ENCODE peak calls at places on chromosomes 4 and X, in eight cellular contexts. Y is WERI-Rb-1, K is left ventricle myocardium inferior, J is mammary epithelial cell, O is left lung, E is keratinocyte, T is suprapubic skin, Z is cardiac muscle cell. D is an unnamed sample.

GRCh38 chr4:170875868-170876267 is 786.1 kb upstream of the AADAT start:
- DNase-seq in Y (peak; percentile 23), O (no peak), K (no peak), E (no peak), T (no peak), J (no peak), Z (no peak), D (no peak)

GRCh38 chr4:94452476-94453300 is 946 bp downstream of the PDLIM5 start:
- DNase-seq in K (peak; percentile 88), E (no peak), O (peak; percentile 92), J (peak; percentile 83), T (peak; percentile 93), Y (peak; percentile 73), Z (peak; percentile 92), D (peak; percentile 64)

GRCh38 chr4:59904331-59904730 is 1295.8 kb upstream of the ADGRL3 start:
- DNase-seq in T (no peak), Y (no peak), K (no peak), E (peak; percentile 13), Z (no peak), J (no peak), O (no peak), D (no peak)

GRCh38 chr4:169070071-169070894 is 60.2 kb upstream of the CBR4 start:
- DNase-seq in T (no peak), E (peak; percentile 98), Z (peak; percentile 97), O (no peak), K (peak; percentile 29), Y (no peak), J (peak; percentile 99), D (peak; percentile 74)

GRCh38 chr4:162498168-162498567 is 334.4 kb upstream of the FSTL5 start:
- DNase-seq in Z (peak; percentile 2), K (peak; percentile 48), E (no peak), T (no peak), O (no peak), J (no peak), Y (no peak), D (no peak)

GRCh38 chr4:142324572-142324971 is 521.5 kb downstream of the INPP4B start:
- DNase-seq in J (no peak), Y (no peak), Z (no peak), K (no peak), E (no peak), T (no peak), O (no peak), D (no peak)

GRCh38 chrX:24396236-24396929 is 35.9 kb downstream of the SUPT20HL1 start:
- DNase-seq in E (no peak), Z (peak; percentile 77), Y (no peak), O (no peak), J (peak; percentile 60), K (no peak), T (no peak), D (no peak)

GRCh38 chr4:13264126-13264525 is 220.0 kb downstream of the RAB28 start:
- DNase-seq in O (no peak), E (no peak), Y (no peak), J (peak; percentile 46), Z (peak; percentile 26), K (no peak), T (no peak), D (no peak)

GRCh38 chr4:165335163-165335703 is 7.8 kb downstream of the MSMO1 start:
- DNase-seq in T (no peak), E (no peak), K (no peak), O (no peak), J (no peak), Y (no peak), Z (no peak), D (no peak)

GRCh38 chr4:120225527-120225926 is 158.9 kb upstream of the MAD2L1 start:
- DNase-seq in K (no peak), T (no peak), Y (no peak), Z (no peak), J (no peak), O (no peak), E (no peak), D (no peak)

GRCh38 chr4:108053281-108053701 is 63.6 kb downstream of the HADH start:
- DNase-seq in K (no peak), E (no peak), T (no peak), O (no peak), Y (no peak), J (no peak), Z (no peak), D (no peak)

GRCh38 chr4:127533028-127533700 is 99.6 kb upstream of the INTU start:
- DNase-seq in E (no peak), O (no peak), Y (no peak), J (no peak), K (peak; percentile 43), T (no peak), Z (peak; percentile 97), D (peak; percentile 8)

GRCh38 chrX:133697656-133698055 is 282.4 kb upstream of the GPC4 start:
- DNase-seq in J (no peak), O (no peak), E (no peak), K (no peak), T (no peak), Y (no peak), Z (peak; percentile 6), D (no peak)

GRCh38 chr4:171601091-171601490 is 212.1 kb upstream of the GALNTL6 start:
- DNase-seq in Y (peak; percentile 71), E (no peak), O (no peak), K (no peak), J (no peak), Z (no peak), T (no peak), D (no peak)

GRCh38 chrX:12390301-12390700 is 252.0 kb downstream of the FRMPD4 start:
- DNase-seq in E (no peak), Z (peak; percentile 61), Y (no peak), J (no peak), T (no peak), K (no peak), O (no peak), D (no peak)
- H3K27me3 ChIP-seq in E (no peaks in the 10 kb centered on the region), Z (no peaks in the 10 kb centered on the region), Y (peaks cover 48% of the 10 kb centered on the region), J (no peaks in the 10 kb centered on the region), T (no peaks in the 10 kb centered on the region), K (no peaks in the 10 kb centered on the region), O (peaks cover 3% of the 10 kb centered on the region), D (no peaks in the 10 kb centered on the region)

GRCh38 chrX:102963955-102964354 is 26.9 kb downstream of the RAB40AL start:
- DNase-seq in E (no peak), Y (no peak), Z (no peak), O (no peak), J (no peak), K (no peak), T (no peak), D (no peak)
- H3K4me3 ChIP-seq in E (no peak overlapping the region), Y (no peak overlapping the region), Z (no peak overlapping the region), O (no peak overlapping the region), J (no peak overlapping the region), K (no peak overlapping the region), T (no peak overlapping the region), D (no peak overlapping the region)

GRCh38 chr4:10164877-10165283 is 48.3 kb upstream of the WDR1 start:
- DNase-seq in Z (peak; percentile 77), O (no peak), E (no peak), J (no peak), Y (peak; percentile 57), T (no peak), K (no peak), D (peak; percentile 29)
- TF ChIP-seq CTCF in Z (peak; percentile 83), O (peak; percentile 51), E (peak; percentile 85), J (peak; percentile 74), Y (peak; percentile 89), T (peak; percentile 9), K (peak; percentile 70), D (peak; percentile 69)

DNA sequence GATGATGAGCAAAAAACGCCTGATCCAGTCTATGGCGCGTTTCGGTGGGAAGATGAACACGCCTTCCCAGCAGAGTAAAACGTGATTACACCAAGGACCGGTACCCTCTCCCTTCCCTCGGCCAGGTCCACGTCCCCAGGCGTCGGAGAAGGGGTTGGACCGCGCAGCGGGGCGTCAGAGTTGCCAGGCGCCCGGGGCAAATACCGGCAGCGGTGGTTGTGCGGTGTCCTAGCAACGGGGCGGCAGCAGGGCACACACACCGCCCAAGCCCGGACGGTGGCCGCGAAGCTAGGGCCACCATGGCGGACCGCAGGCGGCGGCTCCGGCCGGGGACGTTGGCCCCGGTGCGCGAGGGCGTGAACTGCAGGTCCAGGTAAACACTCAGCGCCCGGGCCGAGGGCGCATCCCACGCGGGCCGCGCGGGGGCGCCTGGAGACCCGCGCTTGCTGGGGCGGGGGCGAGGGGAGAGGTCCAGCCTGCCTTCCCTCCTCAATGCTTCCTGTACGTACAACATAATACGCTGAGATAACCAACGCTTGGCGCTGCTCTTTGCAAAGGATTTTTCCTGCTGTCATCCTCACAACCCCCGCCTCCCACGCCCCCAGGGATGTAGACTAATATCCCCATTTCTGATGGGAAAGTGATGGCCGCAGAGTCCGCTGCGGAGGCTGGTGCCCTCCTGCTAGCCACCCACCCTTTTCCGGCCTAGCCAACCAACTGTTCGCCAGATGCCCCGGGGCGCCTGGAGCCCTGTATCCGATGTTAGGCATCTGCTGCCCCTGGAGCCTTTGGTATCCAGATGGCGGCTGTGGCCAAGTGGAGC is at the start of gene FAM47E:
- DNase-seq in Y (peak; percentile 88), J (peak; percentile 56), K (peak; percentile 76), Z (peak; percentile 51), E (no peak), O (peak; percentile 93), T (peak; percentile 83), D (peak; percentile 80)
- H3K27me3 ChIP-seq in Y (no peaks in the 10 kb centered on the region), J (peaks cover 6% of the 10 kb centered on the region), K (peaks cover 26% of the 10 kb centered on the region), Z (peaks cover 19% of the 10 kb centered on the region), E (peaks cover 52% of the 10 kb centered on the region), O (no peaks in the 10 kb centered on the region), T (peaks cover 22% of the 10 kb centered on the region), D (peaks cover 22% of the 10 kb centered on the region)

GRCh38 chr4:8115916-8116315 is 42.7 kb downstream of the ABLIM2 start:
- DNase-seq in J (no peak), K (no peak), E (no peak), T (no peak), Z (no peak), Y (no peak), O (peak; percentile 24), D (no peak)

GRCh38 chr4:8112672-8113071 is 45.9 kb downstream of the ABLIM2 start:
- DNase-seq in T (no peak), O (peak; percentile 31), J (no peak), Z (no peak), E (no peak), Y (no peak), K (no peak), D (no peak)

GRCh38 chr4:8115203-8115520 is 43.5 kb downstream of the ABLIM2 start:
- DNase-seq in O (no peak), E (no peak), K (no peak), T (no peak), Y (no peak), J (no peak), Z (no peak), D (no peak)

GRCh38 chr4:8113611-8114343 is 44.8 kb downstream of the ABLIM2 start:
- DNase-seq in K (no peak), O (peak; percentile 59), E (no peak), J (no peak), Y (no peak), Z (no peak), T (no peak), D (no peak)

GRCh38 chr4:8114456-8115202 is 44.0 kb downstream of the ABLIM2 start:
- DNase-seq in Z (no peak), O (peak; percentile 45), J (no peak), K (no peak), T (no peak), E (no peak), Y (no peak), D (no peak)
- H3K4me3 ChIP-seq in Z (no peak overlapping the region), O (no peak overlapping the region), J (no peak overlapping the region), K (no peak overlapping the region), T (no peak overlapping the region), E (no peak overlapping the region), Y (no peak overlapping the region), D (no peak overlapping the region)

GRCh38 chr4:47032405-47033106 is 1.2 kb downstream of the GABRB1 start:
- DNase-seq in T (peak; percentile 49), Y (peak; percentile 86), O (peak; percentile 82), E (no peak), Z (peak; percentile 65), J (peak; percentile 14), K (peak; percentile 46), D (peak; percentile 91)
- TF ChIP-seq CTCF in T (no peak), Y (peak; percentile 96), O (peak; percentile 50), E (peak; percentile 55), Z (peak; percentile 79), J (peak; percentile 70), K (peak; percentile 75), D (peak; percentile 84)

D was measured in BE2C.